ENCODE peak calls at places on chromosomes 3 and 15, in ten cellular contexts. R is CD4-positive, alpha-beta T cell; P is A549; E is heart left ventricle; V is psoas muscle; D is fibroblast of lung; U is lower lobe of right lung; N is neural progenitor cell; K is body of pancreas; S is A673. G is an unnamed sample. For H3K9me3, the result is how much of the 10 kb centered on the place peaks cover.

GRCh38 chr15:29872716-29873115 is 50.4 kb upstream of the TJP1 start:
- DNase-seq in N (no peak), P (no peak), K (peak), R (no peak), V (no peak), D (no peak), S (no peak), U (no peak), E (no peak), G (no peak)

GRCh38 chr3:59654120-59654952 is 604.5 kb upstream of the CFAP20DC start:
- DNase-seq in S (no peak), U (peak), D (peak), P (no peak), K (peak), N (no peak), V (peak), E (no peak), R (no peak), G (no peak)

GRCh38 chr15:71761649-71762048 is 48.7 kb upstream of the NR2E3 start:
- DNase-seq in R (no peak), E (no peak), U (no peak), D (peak), V (no peak), P (peak), K (no peak), N (no peak), S (no peak), G (peak)

GRCh38 chr15:90419738-90420487 is 31.9 kb downstream of the IQGAP1 start:
- DNase-seq in K (no peak), N (no peak), P (peak), D (peak), V (no peak), U (no peak), S (peak), E (no peak), R (no peak), G (no peak)

GRCh38 chr15:39878401-39878775 is 41.7 kb downstream of the GPR176 start:
- DNase-seq in P (no peak), V (no peak), U (no peak), D (peak), N (no peak), R (no peak), E (no peak), K (no peak), S (no peak), G (no peak)

GRCh38 chr3:33145901-33146580 is 32.2 kb downstream of the CRTAP start:
- DNase-seq in S (no peak), D (no peak), P (no peak), E (no peak), U (no peak), R (no peak), N (no peak), V (no peak), K (no peak), G (no peak)

GRCh38 chr3:152436707-152437615 is 168.2 kb downstream of the MBNL1 start:
- DNase-seq in S (peak), R (no peak), D (no peak), P (no peak), V (no peak), E (no peak), K (no peak), N (no peak), U (no peak), G (no peak)

GRCh38 chr3:50123394-50124361 is 31.4 kb upstream of the SEMA3F start:
- DNase-seq in V (no peak), N (no peak), D (no peak), R (no peak), E (peak), U (peak), P (no peak), K (no peak), S (no peak), G (peak)

GRCh38 chr3:89113887-89114840 is 6.7 kb downstream of the EPHA3 start:
- DNase-seq in R (no peak), D (peak), S (peak), U (peak), K (peak), N (peak), V (peak), P (no peak), E (peak), G (peak)

GRCh38 chr3:81251108-81251507 is 510.3 kb downstream of the GBE1 start:
- DNase-seq in D (no peak), V (no peak), N (no peak), R (no peak), E (no peak), S (no peak), K (no peak), P (no peak), U (no peak), G (no peak)

GRCh38 chr3:150183619-150184425 is 213.1 kb upstream of the PFN2 start:
- DNase-seq in N (peak), U (peak), S (peak), P (peak), E (peak), R (peak), V (peak), D (peak), K (peak), G (peak)

GRCh38 chr15:96209285-96209735 is 121.2 kb upstream of the NR2F2 start:
- DNase-seq in S (no peak), V (no peak), K (peak), R (no peak), P (no peak), D (no peak), E (no peak), U (no peak), N (no peak), G (no peak)

GRCh38 chr3:71998995-71999673 is 214.2 kb upstream of the PROK2 start:
- DNase-seq in R (no peak), U (no peak), P (no peak), D (peak), E (no peak), K (no peak), N (no peak), V (no peak), S (no peak), G (no peak)

DNA sequence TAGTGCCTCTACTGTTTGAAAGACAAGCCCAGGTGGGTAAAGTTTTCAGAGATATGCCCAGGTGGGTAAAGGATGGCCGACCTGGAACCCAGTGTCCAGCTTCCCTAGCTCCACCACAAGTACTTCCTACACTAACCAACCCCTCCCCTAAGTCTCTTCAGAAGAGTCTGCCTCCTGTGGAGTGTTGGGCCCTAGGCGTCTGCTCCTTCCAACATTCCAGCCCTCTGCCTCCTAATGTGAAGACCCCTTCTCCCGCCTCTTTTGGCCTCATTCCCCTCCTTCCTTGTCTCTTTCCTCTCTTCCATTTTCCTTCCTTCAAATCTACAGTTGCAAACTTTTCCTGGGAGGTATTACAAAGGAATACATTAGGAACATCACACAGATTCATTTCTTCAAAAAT is 38.6 kb downstream of the CNTN3 start:
- DNase-seq in E (no peak), V (no peak), S (no peak), R (no peak), K (no peak), P (no peak), N (peak), U (no peak), D (no peak), G (no peak)
- TF ChIP-seq CTCF in E (no peak), V (no peak), S (no peak), R (no peak), K (no peak), P (no peak), N (no peak), U (no peak), D (no peak), G (no peak)

DNA sequence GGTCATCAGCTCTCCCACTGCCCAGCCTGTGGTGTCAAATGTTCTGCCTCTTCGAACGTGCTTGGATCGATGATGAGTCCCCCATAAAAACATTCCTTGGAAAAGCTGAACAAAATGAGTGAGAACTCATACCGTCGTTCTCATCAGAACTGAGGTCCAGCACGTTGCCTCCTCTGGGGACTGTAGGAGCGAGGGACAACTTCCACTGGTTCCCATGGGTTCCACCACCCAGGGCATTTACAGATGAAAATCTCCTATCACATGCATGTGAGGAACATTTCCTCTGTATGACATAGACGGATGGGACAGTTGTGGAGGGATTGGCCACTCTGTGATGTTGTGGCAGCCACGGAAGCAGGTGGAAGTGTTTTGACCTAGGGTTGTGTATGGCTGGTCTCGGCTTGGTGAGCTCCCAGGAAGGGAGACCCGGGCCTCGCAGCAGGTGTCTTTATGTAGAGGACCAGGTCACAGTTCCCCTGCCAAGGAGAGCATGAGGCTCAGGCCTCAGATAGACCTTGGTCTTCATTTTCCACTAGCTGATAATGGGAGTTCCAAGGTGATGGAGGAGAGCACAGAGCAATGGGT is 113.0 kb downstream of the SNRPN start:
- DNase-seq in K (no peak), R (no peak), U (no peak), D (no peak), P (no peak), S (no peak), V (no peak), E (no peak), N (no peak), G (no peak)
- H3K9me3 ChIP-seq in K (under half), R (half or more), U (half or more), D (half or more), P (half or more), S (half or more), V (half or more), E (half or more), N (under half), G (under half)

GRCh38 chr3:62497156-62497555 is 123.8 kb upstream of the FEZF2 start:
- DNase-seq in R (no peak), N (no peak), V (no peak), S (no peak), U (no peak), K (no peak), E (no peak), D (no peak), P (no peak), G (no peak)

GRCh38 chr3:62496509-62496908 is 123.2 kb upstream of the FEZF2 start:
- DNase-seq in S (no peak), N (no peak), D (no peak), U (no peak), E (no peak), P (no peak), V (no peak), K (no peak), R (no peak), G (no peak)

DNA sequence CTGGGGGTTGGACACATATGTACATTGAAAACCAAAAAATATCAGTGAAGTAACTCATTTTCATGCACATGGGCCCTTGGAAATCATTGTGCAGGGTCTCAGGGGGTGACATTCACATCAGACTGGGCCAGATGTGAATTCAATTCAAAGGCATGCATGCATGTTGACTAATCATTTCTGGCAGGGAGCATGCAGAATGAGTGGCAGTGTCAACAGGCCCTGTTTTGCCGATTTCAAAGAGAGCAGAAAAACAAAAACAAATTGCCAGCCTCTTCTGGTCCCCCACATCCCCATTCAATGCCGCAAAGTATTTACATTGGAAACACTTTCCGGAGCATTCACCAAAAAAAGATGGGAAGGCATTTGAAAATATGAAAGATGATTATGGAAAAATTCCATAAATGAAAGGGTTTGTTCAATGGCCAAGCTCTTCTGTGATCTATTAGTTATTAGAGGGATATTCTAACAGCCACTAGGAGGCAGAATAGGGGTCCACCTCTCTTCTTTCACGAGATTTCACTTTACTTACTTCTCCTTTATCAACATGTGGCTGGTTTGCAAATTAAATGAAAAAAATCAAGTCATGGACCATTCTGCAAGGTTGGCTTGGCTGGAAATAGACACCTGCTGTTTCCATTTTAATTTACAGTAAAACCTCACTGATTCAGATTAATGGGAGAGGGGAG is 119.9 kb upstream of the FEZF2 start:
- DNase-seq in D (no peak), N (peak), P (no peak), K (no peak), V (no peak), E (no peak), R (no peak), S (peak), U (no peak), G (no peak)
- TF ChIP-seq CTCF in D (peak), N (peak), P (no peak), K (no peak), V (no peak), E (no peak), R (no peak), S (peak), U (no peak), G (no peak)

GRCh38 chr15:70528816-70529215 is 234.5 kb downstream of the UACA start:
- DNase-seq in P (no peak), K (no peak), D (no peak), E (no peak), U (no peak), V (no peak), N (no peak), R (no peak), S (no peak), G (no peak)

GRCh38 chr15:70526974-70527325 is 236.4 kb downstream of the UACA start:
- DNase-seq in N (no peak), E (no peak), K (no peak), D (no peak), V (no peak), P (no peak), S (no peak), U (no peak), R (no peak), G (no peak)

GRCh38 chr15:70530035-70530499 is 233.3 kb downstream of the UACA start:
- DNase-seq in P (no peak), S (no peak), U (no peak), K (no peak), R (no peak), D (no peak), E (no peak), V (no peak), N (no peak), G (no peak)

GRCh38 chr15:70526221-70526973 is 237.0 kb downstream of the UACA start:
- DNase-seq in V (peak), R (no peak), U (no peak), E (no peak), P (peak), N (no peak), K (no peak), D (peak), S (peak), G (no peak)

GRCh38 chr15:70528270-70528706 is 235.1 kb downstream of the UACA start:
- DNase-seq in P (no peak), K (no peak), R (peak), V (no peak), D (peak), U (no peak), E (no peak), N (no peak), S (peak), G (no peak)
- H3K9me3 ChIP-seq in P (under half), K (under half), R (under half), V (under half), D (under half), U (under half), E (under half), N (under half), S (under half), G (under half)

GRCh38 chr15:36642311-36642710 is 62.9 kb downstream of the CDIN1 start:
- DNase-seq in V (no peak), S (no peak), E (no peak), U (no peak), D (no peak), N (no peak), K (no peak), R (no peak), P (no peak), G (no peak)

GRCh38 chr15:36644156-36644896 is 64.9 kb downstream of the CDIN1 start:
- DNase-seq in N (peak), K (no peak), E (no peak), P (no peak), V (no peak), U (no peak), D (peak), S (no peak), R (no peak), G (no peak)

GRCh38 chr15:36643551-36643950 is 64.1 kb downstream of the CDIN1 start:
- DNase-seq in R (no peak), S (no peak), N (peak), P (peak), V (no peak), K (no peak), U (no peak), E (no peak), D (peak), G (no peak)

GRCh38 chr15:36645106-36645505 is 65.7 kb downstream of the CDIN1 start:
- DNase-seq in R (no peak), U (no peak), N (no peak), D (no peak), S (no peak), E (no peak), V (no peak), P (no peak), K (no peak), G (no peak)
- TF ChIP-seq CTCF in R (no peak), U (no peak), N (no peak), D (peak), S (no peak), E (peak), V (no peak), P (no peak), K (no peak), G (no peak)

GRCh38 chr3:177744873-177745646 is 547.8 kb upstream of the TBL1XR1 start:
- DNase-seq in R (no peak), S (no peak), K (no peak), E (no peak), P (no peak), U (peak), N (no peak), V (no peak), D (peak), G (no peak)
- H3K9me3 ChIP-seq in R (under half), S (under half), K (under half), E (under half), P (under half), U (under half), N (under half), V (under half), D (under half), G (under half)

GRCh38 chr3:179425075-179425474 is 26.2 kb downstream of the GNB4 start:
- DNase-seq in P (no peak), S (no peak), E (no peak), V (no peak), K (no peak), D (no peak), U (no peak), R (no peak), N (no peak), G (no peak)

GRCh38 chr3:179418610-179419009 is 32.7 kb downstream of the GNB4 start:
- DNase-seq in K (no peak), E (no peak), V (no peak), D (no peak), R (no peak), S (no peak), N (no peak), U (no peak), P (no peak), G (no peak)

GRCh38 chr3:179416681-179417080 is 34.6 kb downstream of the GNB4 start:
- DNase-seq in V (no peak), S (no peak), K (no peak), N (no peak), E (no peak), D (peak), P (no peak), U (no peak), R (no peak), G (no peak)

GRCh38 chr3:179421500-179421899 is 29.8 kb downstream of the GNB4 start:
- DNase-seq in K (no peak), D (peak), V (no peak), P (no peak), U (no peak), R (no peak), N (peak), S (peak), E (no peak), G (peak)
- TF ChIP-seq CTCF in K (peak), D (peak), V (peak), P (peak), U (peak), R (no peak), N (peak), S (peak), E (peak), G (peak)

GRCh38 chr15:100384108-100384410 is 42.3 kb upstream of the ADAMTS17 start:
- DNase-seq in V (no peak), K (no peak), D (no peak), U (no peak), E (no peak), R (no peak), N (no peak), P (no peak), S (no peak), G (no peak)

GRCh38 chr15:100385300-100385699 is 43.5 kb upstream of the ADAMTS17 start:
- DNase-seq in N (no peak), E (no peak), P (no peak), U (no peak), V (no peak), D (no peak), R (no peak), S (no peak), K (no peak), G (no peak)

GRCh38 chr15:100383302-100384107 is 41.7 kb upstream of the ADAMTS17 start:
- DNase-seq in V (no peak), N (peak), U (no peak), E (no peak), S (peak), P (peak), D (peak), K (peak), R (no peak), G (peak)
- H3K9me3 ChIP-seq in V (under half), N (under half), U (under half), E (under half), S (under half), P (under half), D (under half), K (under half), R (under half), G (under half)

DNA sequence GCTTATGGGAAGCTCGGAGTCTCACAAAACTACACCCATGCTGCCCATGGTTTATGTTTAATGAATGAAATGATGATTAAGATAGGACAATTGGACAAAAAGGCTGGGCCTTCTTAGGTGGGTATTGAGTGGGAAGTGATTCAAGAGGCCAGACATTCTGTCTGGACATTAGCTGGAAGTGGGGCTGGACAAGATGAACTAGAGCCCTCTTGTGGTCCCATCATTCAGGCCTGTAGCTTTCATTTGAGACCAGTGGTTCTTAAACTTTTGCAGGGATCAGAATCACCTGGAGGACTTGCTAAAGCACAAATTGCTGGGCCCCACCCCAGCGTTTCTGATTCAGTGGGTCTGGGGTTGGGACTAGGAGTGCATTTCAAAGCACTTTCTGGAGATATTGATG is 290.4 kb upstream of the CTDSPL start:
- DNase-seq in R (no peak), N (no peak), K (no peak), S (no peak), U (no peak), V (no peak), E (no peak), P (no peak), D (peak), G (no peak)
- TF ChIP-seq CTCF in R (no peak), N (no peak), K (no peak), S (no peak), U (no peak), V (no peak), E (peak), P (no peak), D (peak), G (no peak)

GRCh38 chr3:185831990-185832389 is 7.1 kb upstream of the IGF2BP2 start:
- DNase-seq in R (no peak), P (no peak), V (no peak), S (no peak), E (no peak), K (no peak), U (no peak), N (no peak), D (no peak), G (no peak)
- H3K9me3 ChIP-seq in R (under half), P (under half), V (under half), S (under half), E (under half), K (under half), U (under half), N (under half), D (under half), G (under half)

G was measured in adrenal gland.